ENCODE peak calls at places on chromosomes 7 and 10, in ten cellular contexts. T, G, H, Q, W, L, S, I, Z and M are unnamed samples.

GRCh38 chr7:20172736-20173334 is 44.3 kb downstream of the MACC1 start:
- DNase-seq in W (peak), G (peak), Z (peak), S (peak), T (peak), I (no peak), Q (no peak), H (peak), L (peak), M (no peak)

GRCh38 chr7:116356979-116357378 is 142.6 kb upstream of the CAV2 start:
- DNase-seq in H (no peak), Z (no peak), T (no peak), G (peak), I (no peak), S (no peak), L (no peak), W (no peak), Q (no peak), M (no peak)

GRCh38 chr7:11128500-11128899 is 154.8 kb downstream of the PHF14 start:
- DNase-seq in S (no peak), T (no peak), I (no peak), G (no peak), H (no peak), W (no peak), Z (no peak), Q (no peak), L (no peak), M (no peak)

GRCh38 chr10:17003151-17003550 is 126.5 kb downstream of the CUBN start:
- DNase-seq in H (no peak), I (no peak), Z (no peak), Q (no peak), T (no peak), L (no peak), W (peak), S (no peak), G (no peak), M (peak)

GRCh38 chr7:5557920-5558401 is 134.3 kb upstream of the TNRC18 start:
- DNase-seq in H (no peak), Z (peak), S (peak), Q (peak), W (peak), G (no peak), T (peak), I (no peak), L (peak), M (no peak)

GRCh38 chr10:31942892-31943291 is 14.3 kb upstream of the ARHGAP12 start:
- DNase-seq in I (no peak), L (peak), H (no peak), W (no peak), Z (peak), S (no peak), T (no peak), G (no peak), Q (no peak), M (no peak)

GRCh38 chr7:134654104-134654775 is 7.6 kb downstream of the BPGM start:
- DNase-seq in W (no peak), Q (no peak), G (no peak), T (no peak), H (no peak), L (no peak), I (no peak), Z (no peak), S (no peak), M (no peak)

GRCh38 chr7:127189074-127189473 is 63.7 kb downstream of the GRM8 start:
- DNase-seq in T (no peak), Q (no peak), W (no peak), S (no peak), Z (no peak), H (peak), I (peak), G (no peak), L (no peak), M (no peak)

GRCh38 chr7:5363729-5364128 is 59.9 kb downstream of the TNRC18 start:
- DNase-seq in Q (no peak), T (no peak), H (no peak), Z (no peak), G (no peak), L (no peak), W (peak), I (no peak), S (no peak), M (no peak)

GRCh38 chr7:135645296-135645904 is 16.9 kb upstream of the STMP1 start:
- DNase-seq in L (no peak), S (no peak), Q (no peak), Z (peak), I (peak), H (peak), W (no peak), G (no peak), T (peak), M (no peak)

GRCh38 chr7:46747222-46747621 is 826.1 kb upstream of the IGFBP3 start:
- DNase-seq in Q (no peak), L (no peak), G (peak), S (no peak), H (no peak), T (no peak), Z (peak), W (no peak), I (no peak), M (no peak)

GRCh38 chr7:2431260-2431867 is 28.0 kb downstream of the CHST12 start:
- DNase-seq in W (peak), G (no peak), Z (peak), S (no peak), T (peak), L (no peak), Q (no peak), H (no peak), I (no peak), M (no peak)

GRCh38 chr7:129161524-129161923 is 17.0 kb downstream of the TSPAN33 start:
- DNase-seq in Z (no peak), W (no peak), L (no peak), G (no peak), I (no peak), H (no peak), S (no peak), Q (no peak), T (no peak), M (no peak)

GRCh38 chr10:63129888-63130287 is 3.2 kb upstream of the NRBF2 start:
- DNase-seq in I (no peak), G (no peak), H (no peak), Z (no peak), Q (no peak), T (no peak), L (no peak), W (no peak), S (no peak), M (no peak)